ENCODE peak calls at places on chromosome 1, in eight cellular contexts. D, U, T, M, C, Y, N and Z are unnamed samples.
A peak's percentile ranks its signal among the peaks of the same experiment; 100 is the strongest.

GRCh38 chr1:7110306-7110705 is 325.1 kb downstream of the CAMTA1 start:
- DNase-seq in M (no peak), C (no peak), T (no peak), Y (peak; percentile 91), D (no peak), N (no peak), U (no peak), Z (no peak)

GRCh38 chr1:10252508-10252907 is 42.1 kb downstream of the KIF1B start:
- DNase-seq in U (no peak), C (no peak), Y (peak; percentile 59), D (peak; percentile 67), T (no peak), M (no peak), N (no peak), Z (no peak)

GRCh38 chr1:150557065-150557600 is 7.9 kb downstream of the ADAMTSL4 start:
- DNase-seq in Y (no peak), C (no peak), M (no peak), U (no peak), D (no peak), N (no peak), T (no peak), Z (no peak)

GRCh38 chr1:35202048-35202719 is 9.2 kb upstream of the SFPQ start:
- DNase-seq in C (peak; percentile 53), T (peak; percentile 90), M (peak; percentile 70), U (peak; percentile 74), Y (peak; percentile 84), N (peak; percentile 62), D (peak; percentile 85), Z (peak; percentile 30)

GRCh38 chr1:24558455-24558854 is 2.6 kb downstream of the NCMAP start:
- DNase-seq in U (no peak), N (peak; percentile 40), T (no peak), D (no peak), M (no peak), C (no peak), Y (no peak), Z (no peak)

GRCh38 chr1:46447499-46448108 is 42.0 kb upstream of the DMBX1 start:
- DNase-seq in U (no peak), Y (no peak), N (no peak), M (no peak), T (no peak), D (no peak), C (no peak), Z (no peak)

GRCh38 chr1:18110598-18110939 is 3.0 kb downstream of the IGSF21 start:
- DNase-seq in Y (no peak), T (no peak), C (peak; percentile 19), D (no peak), N (no peak), U (no peak), M (no peak), Z (no peak)

GRCh38 chr1:6987940-6988339 is 202.7 kb downstream of the CAMTA1 start:
- DNase-seq in M (no peak), C (no peak), T (no peak), Y (no peak), D (no peak), N (no peak), U (no peak), Z (no peak)

GRCh38 chr1:17922833-17923232 is 167.7 kb downstream of the ACTL8 start:
- DNase-seq in D (peak; percentile 47), Y (peak; percentile 26), N (no peak), C (peak; percentile 31), U (peak; percentile 52), M (peak; percentile 51), T (peak; percentile 23), Z (no peak)

GRCh38 chr1:227728059-227728891 is 6.8 kb downstream of the JMJD4 start:
- DNase-seq in N (peak; percentile 85), M (peak; percentile 93), C (peak; percentile 79), T (peak; percentile 86), Y (peak; percentile 89), U (peak; percentile 34), D (peak; percentile 53), Z (no peak)

GRCh38 chr1:64194168-64195088 is 9.0 kb upstream of the UBE2U start:
- DNase-seq in Y (no peak), M (no peak), C (no peak), N (no peak), D (no peak), T (no peak), U (no peak), Z (no peak)

GRCh38 chr1:116988248-116988647 is 13.3 kb upstream of the CD101 start:
- DNase-seq in Y (no peak), C (no peak), N (no peak), D (no peak), U (no peak), M (no peak), T (no peak), Z (no peak)

GRCh38 chr1:214050513-214051401 is 63.0 kb downstream of the PROX1 start:
- DNase-seq in M (no peak), U (no peak), Y (no peak), C (no peak), N (no peak), D (no peak), T (no peak), Z (no peak)

GRCh38 chr1:68653882-68654281 is 157.0 kb upstream of the DEPDC1 start:
- DNase-seq in T (no peak), U (no peak), N (no peak), C (no peak), D (no peak), Y (no peak), M (no peak), Z (no peak)

GRCh38 chr1:35223109-35223630 is 30.2 kb upstream of the SFPQ start:
- DNase-seq in M (no peak), Y (no peak), C (no peak), N (no peak), U (no peak), T (no peak), D (peak; percentile 33), Z (no peak)

GRCh38 chr1:33337994-33338494 is 17.1 kb upstream of the A3GALT2 start:
- DNase-seq in N (no peak), C (no peak), Y (peak; percentile 59), U (no peak), T (no peak), M (no peak), D (peak; percentile 82), Z (no peak)

GRCh38 chr1:162230517-162230916 is 146.1 kb downstream of the SPATA46 start:
- DNase-seq in M (no peak), Y (no peak), U (no peak), N (no peak), T (no peak), D (no peak), C (no peak), Z (no peak)

GRCh38 chr1:58816072-58816746 is 32.4 kb upstream of the JUN start:
- DNase-seq in N (peak; percentile 88), T (peak; percentile 73), U (peak; percentile 64), Y (peak; percentile 72), C (peak; percentile 86), M (peak; percentile 92), D (peak; percentile 94), Z (peak; percentile 88)

GRCh38 chr1:83905315-83905907 is 93.5 kb downstream of the TTLL7 start:
- DNase-seq in N (no peak), C (peak; percentile 1), M (peak; percentile 3), U (no peak), T (no peak), D (peak; percentile 23), Y (no peak), Z (no peak)

GRCh38 chr1:41900611-41901444 is 17.9 kb downstream of the HIVEP3 start:
- DNase-seq in N (no peak), U (no peak), C (no peak), Y (peak; percentile 85), D (peak; percentile 47), M (no peak), T (no peak), Z (no peak)

GRCh38 chr1:185440877-185441276 is 123.8 kb upstream of the IVNS1ABP start:
- DNase-seq in Y (peak; percentile 99), U (no peak), T (no peak), N (no peak), D (peak; percentile 69), M (no peak), C (no peak), Z (no peak)

GRCh38 chr1:221601166-221601565 is 140.7 kb downstream of the DUSP10 start:
- DNase-seq in T (no peak), U (no peak), Y (no peak), C (no peak), D (no peak), N (no peak), M (no peak), Z (no peak)

GRCh38 chr1:147598631-147599361 is 57.5 kb downstream of the BCL9 start:
- DNase-seq in U (peak; percentile 55), M (peak; percentile 47), C (no peak), Y (no peak), N (no peak), T (no peak), D (peak; percentile 26), Z (no peak)

GRCh38 chr1:6108937-6109636 is 63.4 kb downstream of the KCNAB2 start:
- DNase-seq in U (no peak), M (peak; percentile 80), T (no peak), Y (peak; percentile 43), N (no peak), C (peak; percentile 74), D (peak; percentile 65), Z (no peak)

GRCh38 chr1:10007161-10007560 is 10.1 kb downstream of the RBP7 start:
- DNase-seq in C (no peak), D (no peak), U (no peak), M (no peak), Y (no peak), N (no peak), T (no peak), Z (no peak)

GRCh38 chr1:180274221-180274620 is 44.2 kb downstream of the LHX4 start:
- DNase-seq in T (no peak), U (no peak), M (no peak), D (no peak), N (no peak), Y (no peak), C (no peak), Z (no peak)

GRCh38 chr1:961132-961652 is 808 bp downstream of the KLHL17 start:
- DNase-seq in D (peak; percentile 31), M (no peak), T (no peak), Y (no peak), C (no peak), U (no peak), N (no peak), Z (no peak)

GRCh38 chr1:93588206-93588605 is 93.4 kb downstream of the BCAR3 start:
- DNase-seq in Y (no peak), M (no peak), T (no peak), N (no peak), U (no peak), C (no peak), D (peak; percentile 86), Z (peak; percentile 39)

GRCh38 chr1:17274186-17275170 is 25.6 kb downstream of the PADI3 start:
- DNase-seq in Y (no peak), U (peak; percentile 75), C (peak; percentile 57), N (no peak), T (peak; percentile 32), M (peak; percentile 80), D (peak; percentile 52), Z (peak; percentile 43)

GRCh38 chr1:202063093-202063492 is 52.7 kb downstream of the ELF3 start:
- DNase-seq in D (peak; percentile 37), U (no peak), N (no peak), M (no peak), Y (peak; percentile 89), C (no peak), T (peak; percentile 73), Z (no peak)

GRCh38 chr1:111938536-111938935 is 50.9 kb downstream of the KCND3 start:
- DNase-seq in M (no peak), T (no peak), U (no peak), Y (no peak), N (no peak), C (no peak), D (no peak), Z (no peak)

GRCh38 chr1:36207339-36207738 is 16.9 kb upstream of the THRAP3 start:
- DNase-seq in T (peak; percentile 69), N (peak; percentile 90), M (peak; percentile 51), D (peak; percentile 45), Y (peak; percentile 54), C (peak; percentile 44), U (no peak), Z (no peak)

GRCh38 chr1:46246548-46247432 is 773 bp upstream of the RAD54L start:
- DNase-seq in Y (peak; percentile 25), N (peak; percentile 56), M (peak; percentile 64), C (peak; percentile 89), U (no peak), D (peak; percentile 69), T (no peak), Z (no peak)